ENCODE peak calls at places on chromosomes 2 and 18, in six cellular contexts. One of them, this sample, is unnamed.

GRCh38 chr2:215888680-215889079 is 124.7 kb downstream of the MREG start:
- DNase-seq in esophagus squamous epithelium: no peak
- DNase-seq in fibroblast of lung: no peak
- DNase-seq in aorta: no peak
- DNase-seq in CD4-positive, CD25-positive, alpha-beta regulatory T cell: no peak
- DNase-seq in ascending aorta: no peak
- DNase-seq in this sample: no peak

GRCh38 chr2:8204691-8205090 is 477.2 kb upstream of the ID2 start:
- DNase-seq in CD4-positive, CD25-positive, alpha-beta regulatory T cell: no peak
- DNase-seq in esophagus squamous epithelium: no peak
- DNase-seq in ascending aorta: no peak
- DNase-seq in aorta: no peak
- DNase-seq in fibroblast of lung: no peak
- DNase-seq in this sample: no peak

GRCh38 chr2:217623513-217623912 is 379.3 kb downstream of the TNS1 start:
- DNase-seq in fibroblast of lung: no peak
- DNase-seq in CD4-positive, CD25-positive, alpha-beta regulatory T cell: no peak
- DNase-seq in aorta: no peak
- DNase-seq in esophagus squamous epithelium: no peak
- DNase-seq in ascending aorta: no peak
- DNase-seq in this sample: no peak

GRCh38 chr2:110874565-110875383 is 142.4 kb downstream of the ACOXL start:
- DNase-seq in esophagus squamous epithelium: no peak
- DNase-seq in CD4-positive, CD25-positive, alpha-beta regulatory T cell: no peak
- DNase-seq in ascending aorta: no peak
- DNase-seq in aorta: no peak
- DNase-seq in fibroblast of lung: no peak
- DNase-seq in this sample: no peak

GRCh38 chr2:46239175-46239846 is 57.9 kb upstream of the EPAS1 start:
- DNase-seq in fibroblast of lung: no peak
- DNase-seq in CD4-positive, CD25-positive, alpha-beta regulatory T cell: no peak
- DNase-seq in ascending aorta: no peak
- DNase-seq in aorta: peak; percentile 62
- DNase-seq in esophagus squamous epithelium: no peak
- DNase-seq in this sample: no peak

GRCh38 chr2:159093496-159093895 is 125.1 kb downstream of the TANC1 start:
- DNase-seq in esophagus squamous epithelium: no peak
- DNase-seq in fibroblast of lung: peak; percentile 66
- DNase-seq in CD4-positive, CD25-positive, alpha-beta regulatory T cell: no peak
- DNase-seq in ascending aorta: no peak
- DNase-seq in aorta: no peak
- DNase-seq in this sample: no peak

GRCh38 chr2:48347712-48348111 is 182.2 kb upstream of the STON1 start:
- DNase-seq in CD4-positive, CD25-positive, alpha-beta regulatory T cell: peak; percentile 25
- DNase-seq in ascending aorta: no peak
- DNase-seq in esophagus squamous epithelium: no peak
- DNase-seq in aorta: no peak
- DNase-seq in fibroblast of lung: peak; percentile 39
- DNase-seq in this sample: no peak

GRCh38 chr2:146079216-146079615 is 1559.3 kb upstream of the ZEB2 start:
- DNase-seq in ascending aorta: no peak
- DNase-seq in fibroblast of lung: no peak
- DNase-seq in aorta: no peak
- DNase-seq in CD4-positive, CD25-positive, alpha-beta regulatory T cell: no peak
- DNase-seq in esophagus squamous epithelium: no peak
- DNase-seq in this sample: no peak

GRCh38 chr18:63320690-63321265 is 1.2 kb upstream of the BCL2 start:
- DNase-seq in esophagus squamous epithelium: peak; percentile 17
- DNase-seq in ascending aorta: peak; percentile 77
- DNase-seq in fibroblast of lung: peak; percentile 50
- DNase-seq in CD4-positive, CD25-positive, alpha-beta regulatory T cell: peak; percentile 58
- DNase-seq in aorta: peak; percentile 59
- DNase-seq in this sample: peak; percentile 10

GRCh38 chr2:163719278-163719677 is 16.5 kb downstream of the FIGN start:
- DNase-seq in esophagus squamous epithelium: no peak
- DNase-seq in fibroblast of lung: no peak
- DNase-seq in ascending aorta: no peak
- DNase-seq in CD4-positive, CD25-positive, alpha-beta regulatory T cell: no peak
- DNase-seq in aorta: no peak
- DNase-seq in this sample: no peak

GRCh38 chr2:239881561-239882320 is 143.4 kb downstream of the NDUFA10 start:
- DNase-seq in fibroblast of lung: no peak
- DNase-seq in esophagus squamous epithelium: no peak
- DNase-seq in aorta: peak; percentile 78
- DNase-seq in CD4-positive, CD25-positive, alpha-beta regulatory T cell: no peak
- DNase-seq in ascending aorta: peak; percentile 84
- DNase-seq in this sample: no peak

GRCh38 chr18:56068030-56068671 is 480.2 kb upstream of the TCF4 start:
- DNase-seq in esophagus squamous epithelium: no peak
- DNase-seq in ascending aorta: no peak
- DNase-seq in aorta: no peak
- DNase-seq in CD4-positive, CD25-positive, alpha-beta regulatory T cell: no peak
- DNase-seq in fibroblast of lung: peak; percentile 56
- DNase-seq in this sample: no peak

GRCh38 chr2:170485254-170485653 is 229.9 kb upstream of the SP5 start:
- DNase-seq in CD4-positive, CD25-positive, alpha-beta regulatory T cell: no peak
- DNase-seq in ascending aorta: no peak
- DNase-seq in aorta: no peak
- DNase-seq in esophagus squamous epithelium: no peak
- DNase-seq in fibroblast of lung: no peak
- DNase-seq in this sample: no peak

GRCh38 chr2:65228249-65228750 is 669 bp downstream of the ACTR2 start:
- DNase-seq in CD4-positive, CD25-positive, alpha-beta regulatory T cell: peak; percentile 83
- DNase-seq in ascending aorta: no peak
- DNase-seq in aorta: no peak
- DNase-seq in esophagus squamous epithelium: no peak
- DNase-seq in fibroblast of lung: peak; percentile 61
- DNase-seq in this sample: peak; percentile 16

GRCh38 chr2:203802277-203803045 is 65.1 kb upstream of the CTLA4 start:
- DNase-seq in esophagus squamous epithelium: no peak
- DNase-seq in aorta: no peak
- DNase-seq in CD4-positive, CD25-positive, alpha-beta regulatory T cell: peak; percentile 67
- DNase-seq in fibroblast of lung: no peak
- DNase-seq in ascending aorta: peak; percentile 72
- DNase-seq in this sample: no peak

GRCh38 chr2:118913805-118914645 is 28.0 kb upstream of the MARCO start:
- DNase-seq in esophagus squamous epithelium: no peak
- DNase-seq in CD4-positive, CD25-positive, alpha-beta regulatory T cell: no peak
- DNase-seq in aorta: no peak
- DNase-seq in fibroblast of lung: no peak
- DNase-seq in ascending aorta: no peak
- DNase-seq in this sample: no peak

GRCh38 chr2:232203936-232204335 is 174.6 kb upstream of the ALPP start:
- DNase-seq in ascending aorta: no peak
- DNase-seq in aorta: no peak
- DNase-seq in CD4-positive, CD25-positive, alpha-beta regulatory T cell: no peak
- DNase-seq in fibroblast of lung: no peak
- DNase-seq in esophagus squamous epithelium: no peak
- DNase-seq in this sample: no peak

GRCh38 chr2:76464310-76464709 is 753.6 kb upstream of the GCFC2 start:
- DNase-seq in ascending aorta: no peak
- DNase-seq in aorta: no peak
- DNase-seq in CD4-positive, CD25-positive, alpha-beta regulatory T cell: no peak
- DNase-seq in esophagus squamous epithelium: no peak
- DNase-seq in fibroblast of lung: no peak
- DNase-seq in this sample: no peak

GRCh38 chr18:23042133-23042532 is 93.2 kb upstream of the CABLES1 start:
- DNase-seq in esophagus squamous epithelium: no peak
- DNase-seq in ascending aorta: no peak
- DNase-seq in CD4-positive, CD25-positive, alpha-beta regulatory T cell: no peak
- DNase-seq in aorta: no peak
- DNase-seq in fibroblast of lung: no peak
- DNase-seq in this sample: no peak

GRCh38 chr2:175218551-175218950 is 37.0 kb upstream of the ATP5MC3 start:
- DNase-seq in aorta: no peak
- DNase-seq in esophagus squamous epithelium: no peak
- DNase-seq in ascending aorta: no peak
- DNase-seq in CD4-positive, CD25-positive, alpha-beta regulatory T cell: no peak
- DNase-seq in fibroblast of lung: no peak
- DNase-seq in this sample: no peak

GRCh38 chr2:58702302-58702696 is 461.2 kb upstream of the FANCL start:
- DNase-seq in CD4-positive, CD25-positive, alpha-beta regulatory T cell: no peak
- DNase-seq in esophagus squamous epithelium: no peak
- DNase-seq in fibroblast of lung: no peak
- DNase-seq in aorta: no peak
- DNase-seq in ascending aorta: no peak
- DNase-seq in this sample: no peak

GRCh38 chr18:56148373-56148772 is 490.0 kb downstream of the TXNL1 start:
- DNase-seq in esophagus squamous epithelium: no peak
- DNase-seq in fibroblast of lung: peak; percentile 48
- DNase-seq in CD4-positive, CD25-positive, alpha-beta regulatory T cell: no peak
- DNase-seq in aorta: no peak
- DNase-seq in ascending aorta: no peak
- DNase-seq in this sample: no peak

DNA sequence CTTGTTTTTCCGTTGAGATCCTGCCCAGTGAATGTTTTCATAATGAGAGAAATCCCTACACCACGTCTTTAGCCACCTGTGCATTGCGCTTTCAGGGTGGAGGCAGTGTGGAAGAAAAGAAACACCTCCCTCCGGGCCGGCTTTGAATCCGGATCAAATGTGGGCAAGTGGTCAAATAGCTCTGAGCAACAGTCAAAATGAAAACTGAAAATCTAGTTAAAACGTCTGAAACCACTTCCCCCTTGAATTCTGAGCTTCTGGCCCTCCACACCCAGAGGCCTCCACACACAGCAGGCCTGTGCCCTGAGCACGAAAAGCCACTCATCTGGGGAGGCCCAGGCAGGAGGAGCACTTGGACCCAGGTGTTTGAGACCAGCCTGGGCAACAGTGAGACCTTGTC is 263.6 kb upstream of the SALL3 start:
- DNase-seq in ascending aorta: no peak
- DNase-seq in CD4-positive, CD25-positive, alpha-beta regulatory T cell: no peak
- DNase-seq in esophagus squamous epithelium: no peak
- DNase-seq in aorta: no peak
- DNase-seq in fibroblast of lung: no peak
- DNase-seq in this sample: no peak
- H3K9me3 ChIP-seq in ascending aorta: no peaks in the 10 kb centered on the region
- H3K9me3 ChIP-seq in CD4-positive, CD25-positive, alpha-beta regulatory T cell: no peaks in the 10 kb centered on the region
- H3K9me3 ChIP-seq in esophagus squamous epithelium: no peaks in the 10 kb centered on the region
- H3K9me3 ChIP-seq in aorta: peaks cover 5% of the 10 kb centered on the region
- H3K9me3 ChIP-seq in fibroblast of lung: no peaks in the 10 kb centered on the region
- H3K9me3 ChIP-seq in this sample: no peaks in the 10 kb centered on the region

GRCh38 chr2:120053891-120054290 is 41.0 kb downstream of the EPB41L5 start:
- DNase-seq in esophagus squamous epithelium: no peak
- DNase-seq in ascending aorta: no peak
- DNase-seq in fibroblast of lung: no peak
- DNase-seq in aorta: no peak
- DNase-seq in CD4-positive, CD25-positive, alpha-beta regulatory T cell: no peak
- DNase-seq in this sample: no peak
- H3K9me3 ChIP-seq in esophagus squamous epithelium: peaks cover 12% of the 10 kb centered on the region
- H3K9me3 ChIP-seq in ascending aorta: peaks cover 6% of the 10 kb centered on the region
- H3K9me3 ChIP-seq in fibroblast of lung: no peaks in the 10 kb centered on the region
- H3K9me3 ChIP-seq in aorta: no peaks in the 10 kb centered on the region
- H3K9me3 ChIP-seq in CD4-positive, CD25-positive, alpha-beta regulatory T cell: no peaks in the 10 kb centered on the region
- H3K9me3 ChIP-seq in this sample: no peaks in the 10 kb centered on the region

DNA sequence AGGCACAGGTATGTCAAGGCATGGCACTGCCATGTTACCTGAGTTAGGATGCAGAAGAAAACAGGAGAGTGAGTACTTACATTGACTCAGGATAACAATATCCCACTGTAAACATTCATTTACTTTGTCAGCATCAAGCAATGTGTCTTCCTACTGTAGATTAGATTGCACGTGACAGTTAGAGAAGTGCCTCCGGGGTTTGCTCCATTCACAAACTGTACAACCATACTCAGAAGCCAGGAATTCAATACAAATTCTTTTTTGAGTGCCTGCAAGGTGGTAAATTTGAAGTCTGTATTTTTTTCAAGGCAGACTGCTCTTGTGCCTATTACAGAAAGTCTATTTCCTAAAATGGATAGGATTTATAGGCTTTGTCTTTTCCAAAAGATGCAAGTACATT is 34.1 kb downstream of the CDCA7 start:
- DNase-seq in fibroblast of lung: no peak
- DNase-seq in aorta: no peak
- DNase-seq in esophagus squamous epithelium: no peak
- DNase-seq in ascending aorta: no peak
- DNase-seq in CD4-positive, CD25-positive, alpha-beta regulatory T cell: no peak
- DNase-seq in this sample: no peak
- H3K9me3 ChIP-seq in fibroblast of lung: no peaks in the 10 kb centered on the region
- H3K9me3 ChIP-seq in aorta: peaks cover 5% of the 10 kb centered on the region
- H3K9me3 ChIP-seq in esophagus squamous epithelium: no peaks in the 10 kb centered on the region
- H3K9me3 ChIP-seq in ascending aorta: no peaks in the 10 kb centered on the region
- H3K9me3 ChIP-seq in CD4-positive, CD25-positive, alpha-beta regulatory T cell: no peaks in the 10 kb centered on the region
- H3K9me3 ChIP-seq in this sample: no peaks in the 10 kb centered on the region

DNA sequence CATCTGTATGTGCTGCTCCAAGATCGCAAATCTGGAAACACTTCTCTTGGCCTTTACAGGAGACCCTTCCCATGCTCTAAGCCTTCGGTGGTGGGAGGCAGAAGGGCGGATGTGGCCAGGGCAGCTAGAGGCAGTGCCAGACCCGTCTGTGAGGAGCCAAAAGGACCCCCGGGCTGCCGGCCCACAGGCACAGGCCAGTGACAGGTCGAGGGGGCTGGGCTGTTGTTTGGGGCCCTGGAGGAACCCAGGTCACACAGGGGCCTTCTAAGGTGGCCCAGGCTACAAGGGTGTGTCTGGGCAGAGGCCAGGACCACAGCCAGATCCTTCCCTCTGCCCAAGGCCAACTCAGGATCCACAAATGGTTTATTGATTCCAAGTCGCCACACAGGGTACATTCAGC is 49.4 kb downstream of the SLC66A2 start:
- DNase-seq in fibroblast of lung: no peak
- DNase-seq in esophagus squamous epithelium: no peak
- DNase-seq in CD4-positive, CD25-positive, alpha-beta regulatory T cell: no peak
- DNase-seq in ascending aorta: no peak
- DNase-seq in aorta: no peak
- DNase-seq in this sample: no peak
- H3K9me3 ChIP-seq in fibroblast of lung: peaks cover 3% of the 10 kb centered on the region
- H3K9me3 ChIP-seq in esophagus squamous epithelium: peaks cover 47% of the 10 kb centered on the region
- H3K9me3 ChIP-seq in CD4-positive, CD25-positive, alpha-beta regulatory T cell: peaks cover 3% of the 10 kb centered on the region
- H3K9me3 ChIP-seq in ascending aorta: peaks cover 13% of the 10 kb centered on the region
- H3K9me3 ChIP-seq in aorta: peaks cover 3% of the 10 kb centered on the region
- H3K9me3 ChIP-seq in this sample: peaks cover 3% of the 10 kb centered on the region

DNA sequence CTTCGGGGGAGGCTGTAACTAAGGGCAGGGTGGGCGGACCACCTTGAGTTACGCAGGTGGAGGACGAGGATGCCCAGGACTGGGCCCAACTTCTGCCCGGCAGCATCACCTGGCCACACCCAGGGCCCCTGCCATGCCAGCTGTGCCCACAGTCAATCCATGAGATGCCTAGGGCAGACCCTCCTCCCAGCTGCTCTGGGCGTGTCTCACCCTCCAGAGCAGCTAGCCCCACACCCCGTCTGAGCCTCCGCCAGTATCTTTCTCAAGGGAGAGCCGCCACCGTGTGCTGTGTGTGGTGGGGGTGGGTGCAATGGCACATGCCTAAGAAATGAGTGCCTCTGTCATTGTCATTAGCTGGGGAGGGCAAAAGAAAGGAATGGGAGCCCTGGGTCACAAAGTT is 18.0 kb downstream of the HS6ST1 start:
- DNase-seq in CD4-positive, CD25-positive, alpha-beta regulatory T cell: no peak
- DNase-seq in ascending aorta: no peak
- DNase-seq in esophagus squamous epithelium: no peak
- DNase-seq in aorta: no peak
- DNase-seq in fibroblast of lung: no peak
- DNase-seq in this sample: no peak
- H3K9me3 ChIP-seq in CD4-positive, CD25-positive, alpha-beta regulatory T cell: no peaks in the 10 kb centered on the region
- H3K9me3 ChIP-seq in ascending aorta: no peaks in the 10 kb centered on the region
- H3K9me3 ChIP-seq in esophagus squamous epithelium: no peaks in the 10 kb centered on the region
- H3K9me3 ChIP-seq in aorta: no peaks in the 10 kb centered on the region
- H3K9me3 ChIP-seq in fibroblast of lung: no peaks in the 10 kb centered on the region
- H3K9me3 ChIP-seq in this sample: no peaks in the 10 kb centered on the region

GRCh38 chr2:107633580-107634147 is 193.0 kb upstream of the RGPD4 start:
- DNase-seq in aorta: no peak
- DNase-seq in esophagus squamous epithelium: no peak
- DNase-seq in CD4-positive, CD25-positive, alpha-beta regulatory T cell: no peak
- DNase-seq in fibroblast of lung: peak; percentile 84
- DNase-seq in ascending aorta: no peak
- DNase-seq in this sample: no peak
- H3K9me3 ChIP-seq in aorta: peaks cover 3% of the 10 kb centered on the region
- H3K9me3 ChIP-seq in esophagus squamous epithelium: peaks cover 1% of the 10 kb centered on the region
- H3K9me3 ChIP-seq in CD4-positive, CD25-positive, alpha-beta regulatory T cell: no peaks in the 10 kb centered on the region
- H3K9me3 ChIP-seq in fibroblast of lung: no peaks in the 10 kb centered on the region
- H3K9me3 ChIP-seq in ascending aorta: no peaks in the 10 kb centered on the region
- H3K9me3 ChIP-seq in this sample: peaks cover 2% of the 10 kb centered on the region